ENCODE peak calls at places on chromosomes 12 and 14, in seven cellular contexts. T is RWPE2; V is stimulated activated memory B cell treated with anti-CD40 and anti-IgM and Interleukin-4, amounts not matched to agents 10 μg/mL and 1 μg/mL and 100 μg/mL, for 72 hours; Q is upper lobe of right lung; L is HCT116; S is IMR-90; J is A549. Z is an unnamed sample.

GRCh38 chr12:46082473-46082872 is 92.1 kb upstream of the SCAF11 start:
- ATAC-seq in T (no peak), V (no peak), Q (no peak), L (no peak), S (no peak), J (no peak), Z (no peak)

GRCh38 chr14:68270342-68270741 is 450.8 kb downstream of the RAD51B start:
- ATAC-seq in T (no peak), V (no peak), Q (no peak), L (no peak), S (no peak), J (no peak), Z (no peak)

GRCh38 chr12:85155791-85156190 is 119.6 kb downstream of the LRRIQ1 start:
- ATAC-seq in T (no peak), V (no peak), Q (no peak), L (peak), S (no peak), J (peak), Z (no peak)

GRCh38 chr14:94595912-94596311 is 14.7 kb downstream of the SERPINA5 start:
- ATAC-seq in T (no peak), V (no peak), Q (no peak), L (no peak), S (no peak), J (no peak), Z (no peak)

GRCh38 chr12:22576473-22576872 is 32.1 kb upstream of the C2CD5 start:
- ATAC-seq in T (no peak), V (no peak), Q (no peak), L (no peak), S (no peak), J (no peak), Z (no peak)

GRCh38 chr12:3683670-3684069 is 69.2 kb downstream of the CRACR2A start:
- ATAC-seq in T (no peak), V (no peak), Q (no peak), L (no peak), S (no peak), J (no peak), Z (no peak)

GRCh38 chr14:63276492-63277342 is 42.0 kb downstream of the GPHB5 start:
- ATAC-seq in T (peak), V (peak), Q (peak), L (peak), S (peak), J (peak), Z (peak)

GRCh38 chr12:95859947-95860850 is 1.4 kb downstream of the SNRPF start:
- ATAC-seq in T (no peak), V (no peak), Q (no peak), L (no peak), S (no peak), J (no peak), Z (no peak)

GRCh38 chr14:72638021-72638420 is 255.9 kb downstream of the DPF3 start:
- ATAC-seq in T (peak), V (no peak), Q (no peak), L (no peak), S (peak), J (peak), Z (peak)

GRCh38 chr14:86243158-86243557 is 713.2 kb downstream of the FLRT2 start:
- ATAC-seq in T (no peak), V (peak), Q (no peak), L (no peak), S (no peak), J (no peak), Z (no peak)

GRCh38 chr12:11768233-11768965 is 118.9 kb downstream of the ETV6 start:
- ATAC-seq in T (no peak), V (no peak), Q (no peak), L (no peak), S (no peak), J (no peak), Z (no peak)

GRCh38 chr14:104746071-104746545 is 6.8 kb upstream of the SIVA1 start:
- ATAC-seq in T (no peak), V (peak), Q (no peak), L (no peak), S (no peak), J (no peak), Z (peak)

GRCh38 chr12:124964836-124965462 is 24.0 kb downstream of the DHX37 start:
- ATAC-seq in T (no peak), V (peak), Q (peak), L (peak), S (no peak), J (peak), Z (no peak)

GRCh38 chr14:23654231-23654630 is 18.1 kb downstream of the DHRS2 start:
- ATAC-seq in T (no peak), V (no peak), Q (no peak), L (no peak), S (no peak), J (no peak), Z (no peak)

GRCh38 chr12:13243516-13244070 is 47.1 kb downstream of the EMP1 start:
- ATAC-seq in T (no peak), V (no peak), Q (no peak), L (no peak), S (peak), J (no peak), Z (no peak)

GRCh38 chr12:46354799-46355194 is 17.8 kb downstream of the SLC38A2 start:
- ATAC-seq in T (no peak), V (no peak), Q (no peak), L (no peak), S (no peak), J (no peak), Z (no peak)

GRCh38 chr12:27564612-27565213 is 40.7 kb downstream of the PPFIBP1 start:
- ATAC-seq in T (peak), V (no peak), Q (no peak), L (peak), S (no peak), J (no peak), Z (no peak)

GRCh38 chr12:26854028-26854387 is 21.0 kb upstream of the ITPR2 start:
- ATAC-seq in T (no peak), V (no peak), Q (no peak), L (peak), S (peak), J (peak), Z (no peak)

GRCh38 chr12:41336041-41336552 is 148.0 kb downstream of the PDZRN4 start:
- ATAC-seq in T (no peak), V (no peak), Q (no peak), L (no peak), S (no peak), J (no peak), Z (no peak)

GRCh38 chr12:65823481-65824313 is 586 bp upstream of the HMGA2 start:
- ATAC-seq in T (peak), V (no peak), Q (peak), L (peak), S (peak), J (peak), Z (no peak)

GRCh38 chr14:56660677-56661389 is 81.2 kb downstream of the TMEM260 start:
- ATAC-seq in T (no peak), V (no peak), Q (no peak), L (no peak), S (no peak), J (no peak), Z (no peak)

GRCh38 chr14:64421166-64421565 is 33.0 kb downstream of the MTHFD1 start:
- ATAC-seq in T (peak), V (no peak), Q (no peak), L (peak), S (peak), J (peak), Z (peak)

GRCh38 chr12:7189398-7190267 is at the start of gene PEX5:
- ATAC-seq in T (peak), V (peak), Q (peak), L (peak), S (peak), J (peak), Z (peak)